ENCODE peak calls at places on chromosomes 11 and 22, in ten cellular contexts. J is NCI-H446; Z is GM23338; M is stimulated activated CD4-positive, alpha-beta T cell treated with anti-CD3 and anti-CD28 coated beads, TNF-alpha, amount 100 ng/mL, for 48 hours; R is NCI-H226; K is NCI-H1105 treated with DMSO at 0.1 percent for 48 hours; G is frontal cortex; C is DMS153; I is mesendoderm; D is NCI-H1092. A is an unnamed sample.

GRCh38 chr11:131999084-131999483 is 628.7 kb downstream of the NTM start:
- DNase-seq in J (no peak), Z (peak), M (no peak), R (no peak), K (peak), G (no peak), C (peak), I (no peak), D (peak), A (peak)

GRCh38 chr11:21144556-21144955 is 475.2 kb downstream of the NELL1 start:
- DNase-seq in J (no peak), Z (no peak), M (no peak), R (no peak), K (no peak), G (no peak), C (peak), I (peak), D (no peak), A (no peak)

GRCh38 chr11:10565493-10565892 is 3.0 kb downstream of the LYVE1 start:
- DNase-seq in J (no peak), Z (no peak), M (no peak), R (no peak), K (no peak), G (no peak), C (no peak), I (no peak), D (no peak), A (no peak)

GRCh38 chr11:107408762-107409200 is 48.8 kb downstream of the CWF19L2 start:
- DNase-seq in J (no peak), Z (no peak), M (no peak), R (no peak), K (no peak), G (no peak), C (no peak), I (no peak), D (no peak), A (no peak)

GRCh38 chr11:86596861-86597632 is 75.4 kb downstream of the ME3 start:
- DNase-seq in J (no peak), Z (no peak), M (no peak), R (no peak), K (no peak), G (no peak), C (no peak), I (no peak), D (no peak), A (peak)

GRCh38 chr11:62786318-62787004 is 741 bp upstream of the TMEM179B start:
- DNase-seq in J (peak), Z (peak), M (peak), R (peak), K (peak), G (peak), C (peak), I (peak), D (peak), A (peak)

GRCh38 chr11:70549386-70549785 is 151.1 kb downstream of the CTTN start:
- DNase-seq in J (no peak), Z (no peak), M (no peak), R (no peak), K (no peak), G (no peak), C (no peak), I (no peak), D (no peak), A (no peak)

GRCh38 chr11:35363246-35364100 is 55.9 kb downstream of the SLC1A2 start:
- DNase-seq in J (no peak), Z (no peak), M (no peak), R (no peak), K (no peak), G (no peak), C (no peak), I (no peak), D (no peak), A (no peak)

GRCh38 chr22:27809700-27810365 is 8.3 kb upstream of the MN1 start:
- DNase-seq in J (no peak), Z (no peak), M (no peak), R (no peak), K (no peak), G (no peak), C (no peak), I (no peak), D (no peak), A (no peak)

GRCh38 chr22:50302041-50302541 is 5.4 kb downstream of the PLXNB2 start:
- DNase-seq in J (no peak), Z (no peak), M (no peak), R (peak), K (no peak), G (no peak), C (no peak), I (no peak), D (no peak), A (no peak)

GRCh38 chr11:31805037-31805628 is 6.0 kb downstream of the PAX6 start:
- DNase-seq in J (no peak), Z (peak), M (no peak), R (no peak), K (no peak), G (no peak), C (no peak), I (peak), D (no peak), A (no peak)

GRCh38 chr11:111797145-111797581 is 31.0 kb upstream of the PPP2R1B start:
- DNase-seq in J (peak), Z (no peak), M (no peak), R (peak), K (peak), G (no peak), C (no peak), I (no peak), D (no peak), A (peak)

GRCh38 chr11:112506852-112507251 is 246.2 kb upstream of the PLET1 start:
- DNase-seq in J (no peak), Z (no peak), M (no peak), R (no peak), K (no peak), G (no peak), C (no peak), I (no peak), D (no peak), A (no peak)

GRCh38 chr11:62923634-62924411 is 2.7 kb upstream of the CHRM1 start:
- DNase-seq in J (no peak), Z (peak), M (no peak), R (no peak), K (peak), G (peak), C (no peak), I (peak), D (no peak), A (no peak)

GRCh38 chr11:35160248-35160820 is 21.4 kb downstream of the CD44 start:
- DNase-seq in J (no peak), Z (no peak), M (no peak), R (no peak), K (no peak), G (no peak), C (no peak), I (peak), D (no peak), A (no peak)

GRCh38 chr22:44192098-44192810 is 11.5 kb downstream of the PARVG start:
- DNase-seq in J (no peak), Z (peak), M (peak), R (peak), K (no peak), G (no peak), C (no peak), I (peak), D (no peak), A (no peak)

GRCh38 chr11:24748261-24748660 is 251.4 kb downstream of the LUZP2 start:
- DNase-seq in J (no peak), Z (no peak), M (no peak), R (no peak), K (no peak), G (no peak), C (no peak), I (no peak), D (no peak), A (no peak)

GRCh38 chr11:118679483-118679882 is at the start of gene TREH:
- DNase-seq in J (no peak), Z (no peak), M (no peak), R (no peak), K (no peak), G (no peak), C (no peak), I (no peak), D (no peak), A (no peak)

GRCh38 chr11:11842426-11843008 is 745 bp downstream of the USP47 start:
- DNase-seq in J (peak), Z (peak), M (peak), R (peak), K (peak), G (peak), C (peak), I (peak), D (peak), A (peak)

GRCh38 chr11:120386774-120387371 is 50.7 kb downstream of the ARHGEF12 start:
- DNase-seq in J (no peak), Z (no peak), M (no peak), R (peak), K (no peak), G (no peak), C (no peak), I (no peak), D (no peak), A (no peak)

GRCh38 chr11:1326435-1327063 is 17.1 kb upstream of the TOLLIP start:
- DNase-seq in J (no peak), Z (no peak), M (no peak), R (no peak), K (no peak), G (no peak), C (no peak), I (no peak), D (no peak), A (no peak)

GRCh38 chr11:206516-207212 is 535 bp downstream of the BET1L start:
- DNase-seq in J (no peak), Z (peak), M (no peak), R (no peak), K (no peak), G (no peak), C (no peak), I (peak), D (no peak), A (no peak)

GRCh38 chr11:117861151-117862018 is 15.1 kb downstream of the FXYD6 start:
- DNase-seq in J (no peak), Z (peak), M (no peak), R (no peak), K (peak), G (no peak), C (peak), I (peak), D (peak), A (no peak)

GRCh38 chr11:2150206-2150847 is 10.7 kb downstream of the INS start:
- DNase-seq in J (no peak), Z (peak), M (no peak), R (no peak), K (peak), G (no peak), C (no peak), I (peak), D (peak), A (peak)

A was measured in astrocyte of the spinal cord.